ENCODE peak calls at places on chromosome 11, in six cellular contexts. M is NCI-H1436; E is coronary artery; B is activated naive CD4-positive, alpha-beta T cell; T is stimulated activated CD8-positive, alpha-beta memory T cell treated with anti-CD3 and anti-CD28 coated beads, Interleukin-15, amount 100 ng/mL, for 1 hour; H is Right ventricle myocardium superior. U is an unnamed sample.

GRCh38 chr11:35247863-35248262 is 108.9 kb downstream of the CD44 start:
- DNase-seq in H (no peak), B (no peak), M (no peak), T (no peak), E (no peak), U (no peak)

GRCh38 chr11:27907534-27907933 is 200.4 kb downstream of the KIF18A start:
- DNase-seq in H (no peak), B (no peak), E (no peak), M (no peak), T (no peak), U (no peak)

GRCh38 chr11:23897453-23898289 is 599.2 kb upstream of the LUZP2 start:
- DNase-seq in B (no peak), H (no peak), E (no peak), T (no peak), M (no peak), U (no peak)

GRCh38 chr11:597166-597725 is 18.5 kb downstream of the IRF7 start:
- DNase-seq in T (no peak), M (no peak), B (no peak), H (no peak), E (no peak), U (no peak)

GRCh38 chr11:44326615-44327475 is 16.9 kb upstream of the ALX4 start:
- DNase-seq in M (peak; percentile 19), E (no peak), H (no peak), B (no peak), T (no peak), U (no peak)

GRCh38 chr11:126114486-126115252 is 52.0 kb upstream of the CDON start:
- DNase-seq in H (no peak), T (no peak), M (no peak), B (no peak), E (no peak), U (no peak)

GRCh38 chr11:6656581-6656915 is 939 bp upstream of the DCHS1 start:
- DNase-seq in T (no peak), H (no peak), E (no peak), M (no peak), B (no peak), U (no peak)

GRCh38 chr11:94312339-94312738 is 8.0 kb downstream of the IZUMO1R start:
- DNase-seq in T (no peak), E (no peak), M (no peak), B (no peak), H (no peak), U (no peak)

GRCh38 chr11:27807594-27807993 is 107.3 kb upstream of the BDNF start:
- DNase-seq in M (no peak), T (no peak), E (no peak), B (no peak), H (no peak), U (no peak)

GRCh38 chr11:106271686-106272085 is 194.2 kb downstream of the AASDHPPT start:
- DNase-seq in B (no peak), M (no peak), T (no peak), E (no peak), H (no peak), U (no peak)

GRCh38 chr11:27406498-27407354 is 43.7 kb upstream of the CCDC34 start:
- DNase-seq in H (no peak), M (no peak), E (no peak), B (no peak), T (no peak), U (no peak)

GRCh38 chr11:46254135-46254491 is 23.3 kb upstream of the CREB3L1 start:
- DNase-seq in T (no peak), E (peak; percentile 29), B (no peak), M (no peak), H (no peak), U (no peak)

GRCh38 chr11:19116315-19116970 is 525 bp upstream of the ZDHHC13 start:
- DNase-seq in B (no peak), M (no peak), E (no peak), H (no peak), T (no peak), U (no peak)

GRCh38 chr11:19679952-19680823 is 32.4 kb upstream of the NAV2 start:
- DNase-seq in M (no peak), E (peak; percentile 96), B (no peak), H (peak; percentile 90), T (no peak), U (no peak)

GRCh38 chr11:116986521-116987105 is 111.6 kb downstream of the SIK3 start:
- DNase-seq in E (no peak), B (no peak), H (no peak), T (no peak), M (no peak), U (no peak)

GRCh38 chr11:47446833-47447232 is 2.1 kb downstream of the RAPSN start:
- DNase-seq in B (no peak), T (no peak), E (no peak), M (no peak), H (no peak), U (no peak)

GRCh38 chr11:34052608-34053160 is 1.2 kb downstream of the CAPRIN1 start:
- DNase-seq in M (no peak), E (no peak), T (no peak), H (peak; percentile 55), B (no peak), U (peak; percentile 87)

GRCh38 chr11:115911656-115912055 is 407.4 kb upstream of the CADM1 start:
- DNase-seq in E (no peak), T (no peak), B (no peak), H (no peak), M (peak; percentile 75), U (no peak)

GRCh38 chr11:46679252-46680163 is 20.9 kb downstream of the ARHGAP1 start:
- DNase-seq in T (no peak), E (peak; percentile 70), H (no peak), M (no peak), B (no peak), U (no peak)

GRCh38 chr11:115462004-115462541 is 42.1 kb downstream of the CADM1 start:
- DNase-seq in E (no peak), H (peak; percentile 36), T (no peak), M (no peak), B (no peak), U (no peak)

GRCh38 chr11:60078742-60079141 is 9.7 kb upstream of the MS4A2 start:
- DNase-seq in B (no peak), E (no peak), H (no peak), M (no peak), T (no peak), U (no peak)

GRCh38 chr11:36452231-36452630 is 57.8 kb downstream of the TRAF6 start:
- DNase-seq in H (peak; percentile 43), M (no peak), E (no peak), T (no peak), B (no peak), U (no peak)

GRCh38 chr11:10670099-10670498 is 23.5 kb downstream of the IRAG1 start:
- DNase-seq in H (no peak), M (no peak), T (no peak), B (no peak), E (no peak), U (no peak)

GRCh38 chr11:95156133-95156731 is 66.6 kb downstream of the ENDOD1 start:
- DNase-seq in T (no peak), B (no peak), M (no peak), E (no peak), H (no peak), U (no peak)